ENCODE peak calls at places on chromosomes 1 and 21, in four cellular contexts. Q is HepG2, A is H1, Y is GM12878. J is an unnamed sample.

GRCh38 chr1:121558514-121558913 is 373.7 kb downstream of the SRGAP2C start:
- DNase-seq in Q (no peak), A (no peak), Y (no peak), J (no peak)

GRCh38 chr1:9657521-9658032 is 6.0 kb downstream of the PIK3CD start:
- DNase-seq in Q (no peak), A (no peak), Y (no peak), J (no peak)

GRCh38 chr1:68230901-68231626 is 1.3 kb downstream of the WLS start:
- DNase-seq in Q (no peak), A (no peak), Y (no peak), J (no peak)

GRCh38 chr1:58293388-58293787 is 253.1 kb downstream of the OMA1 start:
- DNase-seq in Q (no peak), A (no peak), Y (no peak), J (no peak)

GRCh38 chr1:151716771-151717631 is at the start of gene CELF3:
- DNase-seq in Q (no peak), A (no peak), Y (no peak), J (peak)

GRCh38 chr1:113835686-113836290 is 23.5 kb upstream of the RSBN1 start:
- DNase-seq in Q (peak), A (no peak), Y (no peak), J (no peak)

GRCh38 chr1:239250353-239251035 is 135.9 kb upstream of the CHRM3 start:
- DNase-seq in Q (no peak), A (no peak), Y (no peak), J (no peak)

GRCh38 chr1:231424950-231425805 is 3.1 kb upstream of the EGLN1 start:
- DNase-seq in Q (no peak), A (no peak), Y (no peak), J (no peak)

GRCh38 chr1:226712779-226713420 is 26.2 kb downstream of the ITPKB start:
- DNase-seq in Q (no peak), A (no peak), Y (no peak), J (no peak)

GRCh38 chr21:46604975-46605758 is at the start of gene S100B:
- DNase-seq in Q (no peak), A (no peak), Y (no peak), J (no peak)

GRCh38 chr1:56817716-56818463 is 1.3 kb downstream of the FYB2 start:
- DNase-seq in Q (peak), A (no peak), Y (no peak), J (no peak)

GRCh38 chr1:54701066-54701465 is 14.6 kb upstream of the TTC4 start:
- DNase-seq in Q (no peak), A (no peak), Y (no peak), J (no peak)

GRCh38 chr1:193113992-193114332 is 7.9 kb upstream of the CDC73 start:
- DNase-seq in Q (no peak), A (no peak), Y (no peak), J (no peak)

GRCh38 chr1:70156529-70157120 is 48.8 kb downstream of the LRRC40 start:
- DNase-seq in Q (peak), A (no peak), Y (no peak), J (no peak)

GRCh38 chr1:200714504-200715187 is 24.0 kb upstream of the CAMSAP2 start:
- DNase-seq in Q (no peak), A (no peak), Y (no peak), J (no peak)

GRCh38 chr1:33930346-33931114 is 66.7 kb downstream of the HMGB4 start:
- DNase-seq in Q (no peak), A (no peak), Y (no peak), J (no peak)

GRCh38 chr21:37322084-37322483 is 44.5 kb upstream of the DYRK1A start:
- DNase-seq in Q (no peak), A (no peak), Y (no peak), J (no peak)

GRCh38 chr1:226181996-226182714 is 4.4 kb downstream of the ACBD3 start:
- DNase-seq in Q (peak), A (no peak), Y (no peak), J (no peak)

GRCh38 chr1:212110617-212111016 is 75.1 kb downstream of the DTL start:
- DNase-seq in Q (no peak), A (no peak), Y (no peak), J (no peak)

GRCh38 chr21:46080171-46081021 is 17.5 kb upstream of the COL6A2 start:
- DNase-seq in Q (no peak), A (no peak), Y (no peak), J (no peak)

GRCh38 chr1:47767741-47768100 is 229.5 kb downstream of the TRABD2B start:
- DNase-seq in Q (no peak), A (no peak), Y (no peak), J (no peak)

GRCh38 chr1:224503161-224504118 is 68.8 kb upstream of the WDR26 start:
- DNase-seq in Q (peak), A (no peak), Y (peak), J (peak)

GRCh38 chr21:37130971-37131370 is 57.9 kb downstream of the TTC3 start:
- DNase-seq in Q (no peak), A (no peak), Y (no peak), J (no peak)

GRCh38 chr1:184743062-184743756 is 11.4 kb downstream of the EDEM3 start:
- DNase-seq in Q (no peak), A (no peak), Y (peak), J (no peak)

GRCh38 chr21:43734830-43735229 is 15.9 kb downstream of the PDXK start:
- DNase-seq in Q (no peak), A (no peak), Y (no peak), J (no peak)

GRCh38 chr1:155740995-155741394 is 52.1 kb downstream of the DAP3 start:
- DNase-seq in Q (no peak), A (no peak), Y (no peak), J (no peak)

GRCh38 chr1:206897175-206897574 is at the start of gene IL24:
- DNase-seq in Q (no peak), A (no peak), Y (no peak), J (no peak)

GRCh38 chr1:94961994-94962744 is 35.3 kb upstream of the CNN3 start:
- DNase-seq in Q (peak), A (no peak), Y (no peak), J (no peak)

GRCh38 chr1:232568331-232568852 is 61.5 kb downstream of the SIPA1L2 start:
- DNase-seq in Q (no peak), A (no peak), Y (no peak), J (no peak)

GRCh38 chr1:57232500-57232899 is 191.4 kb downstream of the DAB1 start:
- DNase-seq in Q (peak), A (no peak), Y (no peak), J (no peak)

GRCh38 chr1:218344814-218345672 is at the start of gene TGFB2:
- DNase-seq in Q (no peak), A (no peak), Y (no peak), J (no peak)

GRCh38 chr1:202958544-202959275 is 598 bp upstream of the ADIPOR1 start:
- DNase-seq in Q (no peak), A (no peak), Y (no peak), J (no peak)

GRCh38 chr1:226626577-226626956 is 78.0 kb downstream of the STUM start:
- DNase-seq in Q (peak), A (peak), Y (peak), J (peak)

GRCh38 chr1:75996196-75996595 is 64.0 kb upstream of the ASB17 start:
- DNase-seq in Q (no peak), A (no peak), Y (no peak), J (no peak)

GRCh38 chr21:42321845-42322244 is 6.6 kb upstream of the TFF3 start:
- DNase-seq in Q (no peak), A (no peak), Y (no peak), J (no peak)

GRCh38 chr1:110555807-110556470 is 37.0 kb upstream of the KCNA10 start:
- DNase-seq in Q (no peak), A (no peak), Y (no peak), J (no peak)

GRCh38 chr1:54124472-54124871 is 28.3 kb downstream of the CDCP2 start:
- DNase-seq in Q (no peak), A (no peak), Y (no peak), J (no peak)

GRCh38 chr1:42422672-42423236 is 33.1 kb downstream of the ZMYND12 start:
- DNase-seq in Q (no peak), A (no peak), Y (no peak), J (no peak)

GRCh38 chr1:37478451-37478871 is 4.1 kb downstream of the ZC3H12A start:
- DNase-seq in Q (no peak), A (no peak), Y (no peak), J (no peak)

GRCh38 chr1:206859082-206859491 is 6.3 kb upstream of the IL20 start:
- DNase-seq in Q (no peak), A (no peak), Y (no peak), J (no peak)

GRCh38 chr21:31370281-31370892 is 26.3 kb upstream of the TIAM1 start:
- DNase-seq in Q (no peak), A (no peak), Y (no peak), J (no peak)

GRCh38 chr21:31363720-31364119 is 19.7 kb upstream of the TIAM1 start:
- DNase-seq in Q (no peak), A (no peak), Y (no peak), J (no peak)

GRCh38 chr21:31364265-31364945 is 20.3 kb upstream of the TIAM1 start:
- DNase-seq in Q (no peak), A (no peak), Y (no peak), J (no peak)

GRCh38 chr21:31370893-31371652 is 27.0 kb upstream of the TIAM1 start:
- DNase-seq in Q (no peak), A (no peak), Y (no peak), J (no peak)

GRCh38 chr21:31366825-31367224 is 22.8 kb upstream of the TIAM1 start:
- DNase-seq in Q (no peak), A (no peak), Y (no peak), J (no peak)
- TF ChIP-seq SUZ12 in Q (no peak), A (no peak), Y (no peak), J (no peak)

GRCh38 chr1:209430821-209431259 is 152.7 kb upstream of the CAMK1G start:
- DNase-seq in Q (no peak), A (no peak), Y (no peak), J (no peak)
- H3K4me3 ChIP-seq in Q (no peak), A (no peak), Y (no peak), J (peak)

GRCh38 chr1:2107586-2108212 is 57.5 kb downstream of the PRKCZ start:
- DNase-seq in Q (no peak), A (no peak), Y (no peak), J (no peak)

GRCh38 chr1:2108877-2109580 is 58.8 kb downstream of the PRKCZ start:
- DNase-seq in Q (no peak), A (no peak), Y (no peak), J (no peak)

GRCh38 chr1:2109581-2110021 is 59.4 kb downstream of the PRKCZ start:
- DNase-seq in Q (no peak), A (no peak), Y (no peak), J (no peak)

GRCh38 chr1:2106681-2107405 is 56.6 kb downstream of the PRKCZ start:
- DNase-seq in Q (no peak), A (no peak), Y (no peak), J (no peak)

DNA sequence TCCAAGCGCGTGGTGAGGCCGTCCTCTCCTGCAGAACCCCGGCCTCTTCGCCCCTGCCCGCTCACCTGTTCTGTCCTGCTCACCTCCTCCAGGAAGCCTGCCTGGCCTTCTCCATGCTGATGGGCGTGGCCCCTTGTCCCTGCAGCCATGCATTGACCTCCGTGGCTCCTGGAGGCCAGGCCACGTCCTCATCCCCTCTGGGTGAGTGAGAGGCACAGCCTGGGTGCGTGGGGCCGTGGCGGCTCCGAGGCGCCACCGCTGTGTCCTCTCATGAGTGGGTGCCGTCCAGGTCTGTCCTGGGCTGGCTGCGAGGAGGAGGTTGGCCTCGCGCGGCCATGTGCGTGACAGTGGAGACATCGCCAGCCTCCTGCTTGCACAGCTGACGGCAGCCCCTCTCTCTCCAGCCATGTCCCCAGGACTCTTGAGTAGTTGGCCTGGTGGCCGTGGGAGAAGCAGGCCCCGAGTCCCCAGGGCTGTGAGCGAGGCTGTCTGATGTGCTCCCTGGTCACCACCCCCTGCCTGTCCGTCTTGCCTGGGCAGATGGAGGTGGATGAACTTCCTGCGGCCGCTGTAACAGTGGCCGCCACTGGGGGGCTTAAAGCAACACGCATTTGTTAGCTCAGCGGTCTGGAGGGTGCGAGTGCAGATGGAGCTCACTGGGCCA is 58.1 kb downstream of the PRKCZ start:
- DNase-seq in Q (peak), A (peak), Y (no peak), J (peak)
- TF ChIP-seq SUZ12 in Q (no peak), A (no peak), Y (no peak), J (no peak)

DNA sequence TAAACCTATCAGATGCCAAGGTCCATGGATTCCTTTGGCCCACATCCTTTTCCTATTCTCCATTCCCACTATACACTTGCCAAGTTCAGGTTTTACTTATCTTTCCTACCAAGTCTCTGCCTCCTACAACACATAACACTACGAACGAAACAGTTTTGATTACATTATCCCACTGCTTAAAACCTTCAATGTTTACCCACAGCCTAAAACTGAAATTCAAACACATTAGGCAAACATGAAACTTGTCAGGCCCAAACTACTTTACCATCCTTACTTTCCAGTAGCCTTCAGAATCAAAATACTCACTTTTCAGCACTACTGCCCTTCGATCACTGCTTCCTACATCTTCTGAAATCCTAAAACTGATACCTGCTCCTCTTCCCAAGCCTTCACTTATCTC is 3.0 kb downstream of the SCAF4 start:
- DNase-seq in Q (no peak), A (no peak), Y (no peak), J (no peak)
- H3K4me3 ChIP-seq in Q (peak), A (peak), Y (peak), J (peak)

DNA sequence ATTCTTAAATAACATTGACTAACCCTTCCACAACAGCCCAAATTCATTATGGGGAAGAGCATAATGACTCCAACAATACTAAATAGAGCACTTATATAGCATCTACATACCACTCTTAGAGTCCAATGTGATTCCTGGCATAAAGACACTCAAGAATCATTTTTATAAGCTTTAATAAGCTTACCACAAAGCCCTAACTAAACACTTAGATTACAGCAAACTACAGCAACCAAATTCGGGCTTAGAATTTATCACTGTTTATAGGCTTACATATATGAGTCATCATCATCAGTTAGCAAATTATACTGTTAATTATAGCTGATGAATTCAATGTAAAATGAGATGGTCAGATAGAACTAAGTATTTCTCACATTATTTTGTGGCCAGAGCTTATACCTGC is 7.3 kb downstream of the SCYL3 start:
- DNase-seq in Q (no peak), A (no peak), Y (no peak), J (no peak)
- TF ChIP-seq SUZ12 in Q (no peak), A (no peak), Y (no peak), J (no peak)

DNA sequence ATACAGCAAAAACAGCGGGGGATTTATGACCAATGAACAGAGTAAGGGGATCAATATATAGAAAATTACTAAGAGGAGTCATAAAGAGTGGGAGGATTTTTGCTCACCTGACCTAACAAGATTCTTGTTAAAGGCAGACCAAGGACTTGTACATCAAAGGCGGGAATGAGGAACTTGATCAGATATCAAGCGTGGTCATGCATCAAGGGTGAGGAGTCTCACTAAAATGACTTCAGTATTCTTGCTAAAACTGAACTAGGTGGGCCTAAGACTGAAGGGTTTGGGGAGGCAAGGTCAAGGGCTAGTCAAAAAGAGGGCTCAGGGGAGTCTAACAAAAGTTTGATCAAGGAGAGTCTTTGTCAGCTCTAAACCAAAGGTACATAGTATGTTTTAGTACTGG is 2.1 kb downstream of the MOV10 start:
- DNase-seq in Q (no peak), A (no peak), Y (no peak), J (no peak)
- H3K4me3 ChIP-seq in Q (no peak), A (no peak), Y (no peak), J (no peak)

DNA sequence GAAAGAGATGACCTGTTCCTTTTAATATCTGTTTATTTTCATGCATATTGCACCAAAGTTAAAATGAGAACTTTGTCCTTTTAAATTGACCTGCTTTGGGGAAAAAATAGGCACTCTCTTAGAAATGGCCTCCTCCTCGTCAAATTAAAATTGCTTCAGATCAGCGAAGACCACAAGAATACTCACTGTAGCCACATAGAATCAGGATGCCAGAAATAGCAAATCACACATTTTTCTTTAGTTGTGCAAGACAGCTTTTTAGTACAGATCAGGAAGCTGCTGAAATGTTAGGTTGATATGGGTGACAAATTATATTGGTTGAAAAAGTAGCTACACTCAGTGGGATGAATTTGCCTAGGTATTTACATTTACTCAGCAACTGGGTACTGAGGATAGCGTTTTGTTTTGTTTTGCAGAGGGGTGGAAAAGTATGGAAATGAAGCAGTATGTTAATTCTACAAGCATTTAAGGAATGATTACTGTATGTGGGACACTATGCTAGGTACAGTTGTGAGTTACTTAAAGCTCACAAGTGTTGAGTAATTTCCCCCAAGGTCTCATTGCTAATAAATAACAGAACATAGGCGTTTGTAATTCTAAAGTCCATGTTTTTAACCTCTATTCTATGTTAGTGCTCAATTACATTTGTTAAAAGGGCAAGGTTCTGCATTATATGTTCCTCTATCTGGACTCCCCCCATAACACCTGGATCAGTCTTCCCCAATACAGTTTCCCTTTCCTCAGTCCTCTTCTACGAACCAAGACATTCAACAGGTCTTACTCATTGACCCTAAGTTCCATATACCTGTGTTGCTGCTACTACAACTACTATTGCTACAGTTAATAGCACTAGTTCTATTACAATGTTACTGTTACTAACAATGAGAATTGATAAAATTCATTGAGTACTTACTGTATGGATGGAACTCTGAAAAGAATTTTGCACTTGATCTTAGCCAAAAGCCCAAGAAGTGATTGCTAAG is 99.4 kb upstream of the S1PR1 start:
- DNase-seq in Q (peak), A (no peak), Y (peak), J (no peak)
- TF ChIP-seq SUZ12 in Q (no peak), A (no peak), Y (no peak), J (no peak)

DNA sequence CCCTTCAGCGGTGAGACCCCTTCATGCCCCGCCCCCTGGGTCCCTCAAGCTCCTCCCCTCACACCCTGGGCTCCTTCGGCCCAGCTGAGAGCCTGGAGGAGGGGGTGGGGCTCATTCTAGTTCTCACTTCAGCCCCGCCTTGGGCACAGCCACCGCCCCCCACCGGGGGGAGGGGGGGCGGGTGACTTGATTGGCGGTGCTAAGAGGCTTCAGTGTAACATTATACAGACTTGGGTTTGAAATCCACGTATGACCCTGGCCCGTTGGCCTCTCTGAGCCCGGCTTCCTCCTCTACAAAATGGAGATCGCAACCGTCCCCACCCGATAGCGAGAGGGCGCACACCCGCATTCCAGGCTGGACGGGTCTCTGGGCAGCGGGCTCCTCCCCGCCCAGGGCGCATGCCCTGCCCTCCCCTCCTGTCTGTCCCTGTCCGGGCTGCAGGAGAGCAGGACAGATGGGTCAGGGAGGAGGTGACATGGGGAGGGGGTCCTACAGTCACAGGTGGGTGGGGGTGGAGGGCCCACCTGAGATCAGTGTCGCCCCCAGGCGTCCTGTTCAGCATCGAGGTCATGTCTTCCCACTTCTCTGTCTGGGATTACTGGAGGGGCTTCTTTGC is 5.1 kb downstream of the CLCNKB start:
- DNase-seq in Q (no peak), A (peak), Y (no peak), J (peak)
- H3K4me3 ChIP-seq in Q (no peak), A (peak), Y (no peak), J (peak)

GRCh38 chr1:159752135-159752580 is 28.6 kb upstream of the DUSP23 start:
- DNase-seq in Q (peak), A (no peak), Y (no peak), J (no peak)
- TF ChIP-seq SUZ12 in Q (no peak), A (no peak), Y (no peak), J (no peak)